ENCODE peak calls at places on chromosomes 5 and 9, in four cellular contexts. One of them, this sample, is unnamed.

GRCh38 chr5:67591491-67591890 is 394.9 kb upstream of the CD180 start:
- DNase-seq in Peyer's patch: no peak
- DNase-seq in bronchial epithelial cell: no peak
- DNase-seq in fibroblast of lung: no peak
- DNase-seq in this sample: no peak

GRCh38 chr5:53642006-53642405 is 81.6 kb downstream of the NDUFS4 start:
- DNase-seq in Peyer's patch: no peak
- DNase-seq in bronchial epithelial cell: peak; percentile 62
- DNase-seq in fibroblast of lung: peak; percentile 63
- DNase-seq in this sample: peak; percentile 35

GRCh38 chr9:130973686-130974281 is 34.7 kb upstream of the FIBCD1 start:
- DNase-seq in Peyer's patch: no peak
- DNase-seq in bronchial epithelial cell: no peak
- DNase-seq in fibroblast of lung: no peak
- DNase-seq in this sample: no peak

GRCh38 chr5:1007681-1008450 is 736 bp upstream of the NKD2 start:
- DNase-seq in Peyer's patch: peak; percentile 43
- DNase-seq in bronchial epithelial cell: no peak
- DNase-seq in fibroblast of lung: no peak
- DNase-seq in this sample: no peak

GRCh38 chr9:68914751-68915150 is 99.2 kb downstream of the PRKACG start:
- DNase-seq in Peyer's patch: no peak
- DNase-seq in bronchial epithelial cell: no peak
- DNase-seq in fibroblast of lung: no peak
- DNase-seq in this sample: no peak

GRCh38 chr9:14312721-14313377 is 1.1 kb downstream of the NFIB start:
- DNase-seq in Peyer's patch: no peak
- DNase-seq in bronchial epithelial cell: peak; percentile 43
- DNase-seq in fibroblast of lung: peak; percentile 52
- DNase-seq in this sample: peak; percentile 53

GRCh38 chr5:10348258-10348657 is 5.2 kb upstream of the MARCHF6 start:
- DNase-seq in Peyer's patch: no peak
- DNase-seq in bronchial epithelial cell: no peak
- DNase-seq in fibroblast of lung: no peak
- DNase-seq in this sample: no peak

GRCh38 chr5:168291281-168291960 is at the start of gene WWC1:
- DNase-seq in Peyer's patch: peak; percentile 93
- DNase-seq in bronchial epithelial cell: peak; percentile 70
- DNase-seq in fibroblast of lung: peak; percentile 22
- DNase-seq in this sample: peak; percentile 88

GRCh38 chr5:65790371-65791163 is 68.6 kb downstream of the NLN start:
- DNase-seq in Peyer's patch: no peak
- DNase-seq in bronchial epithelial cell: no peak
- DNase-seq in fibroblast of lung: no peak
- DNase-seq in this sample: no peak

GRCh38 chr5:1215320-1216096 is 9.7 kb upstream of the SLC6A18 start:
- DNase-seq in Peyer's patch: no peak
- DNase-seq in bronchial epithelial cell: no peak
- DNase-seq in fibroblast of lung: no peak
- DNase-seq in this sample: no peak

GRCh38 chr5:57889558-57889957 is 406.9 kb upstream of the ACTBL2 start:
- DNase-seq in Peyer's patch: no peak
- DNase-seq in bronchial epithelial cell: peak; percentile 98
- DNase-seq in fibroblast of lung: peak; percentile 55
- DNase-seq in this sample: peak; percentile 93
- TF ChIP-seq CTCF in Peyer's patch: no peak
- TF ChIP-seq CTCF in bronchial epithelial cell: peak; percentile 37
- TF ChIP-seq CTCF in fibroblast of lung: peak; percentile 11
- TF ChIP-seq CTCF in this sample: no peak

GRCh38 chr5:125987677-125988255 is 435.4 kb upstream of the GRAMD2B start:
- DNase-seq in Peyer's patch: no peak
- DNase-seq in bronchial epithelial cell: no peak
- DNase-seq in fibroblast of lung: no peak
- DNase-seq in this sample: peak; percentile 20
- TF ChIP-seq CTCF in Peyer's patch: no peak
- TF ChIP-seq CTCF in bronchial epithelial cell: no peak
- TF ChIP-seq CTCF in fibroblast of lung: no peak
- TF ChIP-seq CTCF in this sample: no peak

GRCh38 chr9:100686420-100686819 is 108.5 kb downstream of the CAVIN4 start:
- DNase-seq in Peyer's patch: no peak
- DNase-seq in bronchial epithelial cell: no peak
- DNase-seq in fibroblast of lung: no peak
- DNase-seq in this sample: no peak

GRCh38 chr9:100689635-100690034 is 111.8 kb downstream of the CAVIN4 start:
- DNase-seq in Peyer's patch: no peak
- DNase-seq in bronchial epithelial cell: no peak
- DNase-seq in fibroblast of lung: no peak
- DNase-seq in this sample: no peak

DNA sequence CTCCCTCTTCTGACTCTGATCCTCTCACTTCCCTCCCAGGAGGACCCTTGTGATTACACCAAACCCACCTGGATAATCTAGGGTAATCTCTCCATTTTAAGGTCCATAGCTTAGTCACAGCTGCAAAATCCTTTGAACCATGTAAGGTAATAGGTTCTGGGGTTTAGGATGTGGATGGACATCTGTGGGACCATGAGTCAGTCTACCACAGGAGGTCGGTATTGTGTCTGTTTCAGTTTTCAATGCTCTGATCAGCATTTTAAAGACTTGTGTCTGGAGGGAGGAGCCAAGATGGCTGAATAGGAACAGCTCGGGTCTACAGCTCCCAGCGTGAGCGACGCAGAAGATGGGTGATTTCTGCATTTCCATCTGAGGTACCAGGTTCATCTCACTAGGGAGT is 112.6 kb downstream of the CAVIN4 start:
- DNase-seq in Peyer's patch: no peak
- DNase-seq in bronchial epithelial cell: no peak
- DNase-seq in fibroblast of lung: no peak
- DNase-seq in this sample: no peak
- TF ChIP-seq CTCF in Peyer's patch: no peak
- TF ChIP-seq CTCF in bronchial epithelial cell: no peak
- TF ChIP-seq CTCF in fibroblast of lung: no peak
- TF ChIP-seq CTCF in this sample: no peak

DNA sequence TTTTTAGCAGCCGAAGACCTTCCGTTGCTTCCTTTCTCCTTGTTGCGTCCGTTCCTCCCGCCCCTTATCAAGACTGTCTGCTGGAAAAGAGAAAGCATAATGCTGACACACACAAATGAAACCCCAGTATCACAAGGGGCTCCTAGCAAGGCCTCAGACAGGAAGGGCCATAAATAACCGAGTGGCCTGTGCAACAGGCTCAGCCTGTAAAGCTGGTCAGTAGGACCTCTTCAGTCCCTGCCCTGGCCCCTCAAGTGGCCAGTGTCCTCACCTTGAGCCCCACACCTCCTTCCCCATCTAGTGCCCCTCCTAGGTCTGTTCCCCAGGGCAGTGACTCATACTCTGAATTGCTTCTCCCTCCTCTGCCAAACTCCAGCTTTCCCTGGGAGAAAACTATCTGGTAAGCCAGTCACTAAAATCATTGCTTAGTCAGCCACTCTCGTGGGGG is 174.6 kb upstream of the IL12B start:
- DNase-seq in Peyer's patch: no peak
- DNase-seq in bronchial epithelial cell: peak; percentile 85
- DNase-seq in fibroblast of lung: peak; percentile 74
- DNase-seq in this sample: peak; percentile 74
- TF ChIP-seq CTCF in Peyer's patch: no peak
- TF ChIP-seq CTCF in bronchial epithelial cell: no peak
- TF ChIP-seq CTCF in fibroblast of lung: no peak
- TF ChIP-seq CTCF in this sample: no peak

GRCh38 chr9:133953621-133953975 is 38.5 kb downstream of the VAV2 start:
- DNase-seq in Peyer's patch: no peak
- DNase-seq in bronchial epithelial cell: no peak
- DNase-seq in fibroblast of lung: no peak
- DNase-seq in this sample: no peak
- TF ChIP-seq CTCF in Peyer's patch: no peak
- TF ChIP-seq CTCF in bronchial epithelial cell: no peak
- TF ChIP-seq CTCF in fibroblast of lung: no peak
- TF ChIP-seq CTCF in this sample: no peak

GRCh38 chr5:151082274-151082902 is 1.6 kb upstream of the TNIP1 start:
- DNase-seq in Peyer's patch: peak; percentile 76
- DNase-seq in bronchial epithelial cell: peak; percentile 73
- DNase-seq in fibroblast of lung: no peak
- DNase-seq in this sample: peak; percentile 78
- TF ChIP-seq CTCF in Peyer's patch: peak; percentile 56
- TF ChIP-seq CTCF in bronchial epithelial cell: peak; percentile 32
- TF ChIP-seq CTCF in fibroblast of lung: no peak
- TF ChIP-seq CTCF in this sample: peak; percentile 22

GRCh38 chr9:71001780-71002386 is 119.5 kb downstream of the TRPM3 start:
- DNase-seq in Peyer's patch: no peak
- DNase-seq in bronchial epithelial cell: peak; percentile 56
- DNase-seq in fibroblast of lung: peak; percentile 18
- DNase-seq in this sample: peak; percentile 70
- TF ChIP-seq CTCF in Peyer's patch: peak; percentile 48
- TF ChIP-seq CTCF in bronchial epithelial cell: peak; percentile 81
- TF ChIP-seq CTCF in fibroblast of lung: peak; percentile 48
- TF ChIP-seq CTCF in this sample: peak; percentile 47

GRCh38 chr5:8394965-8395364 is 526.0 kb downstream of the MTRR start:
- DNase-seq in Peyer's patch: no peak
- DNase-seq in bronchial epithelial cell: no peak
- DNase-seq in fibroblast of lung: no peak
- DNase-seq in this sample: peak; percentile 6
- TF ChIP-seq CTCF in Peyer's patch: peak; percentile 7
- TF ChIP-seq CTCF in bronchial epithelial cell: no peak
- TF ChIP-seq CTCF in fibroblast of lung: no peak
- TF ChIP-seq CTCF in this sample: no peak

This sample was measured in MCF 10A.